ENCODE peak calls at places on chromosomes 2 and 18, in seven cellular contexts. H is stimulated activated CD8-positive, alpha-beta memory T cell treated with anti-CD3 and anti-CD28 coated beads, Interleukin-15, amount 100 ng/mL, for 1 hour; F is Panc1; K is OCI-LY7; T is GM12865; D is T-helper 1 cell; E is Kasumi-1. J is an unnamed sample.

GRCh38 chr2:134337617-134338016 is 83.7 kb downstream of the MGAT5 start:
- DNase-seq in H (no peak), F (no peak), K (no peak), T (no peak), D (no peak), E (no peak), J (no peak)

GRCh38 chr2:71253476-71253875 is 26.6 kb upstream of the PAIP2B start:
- DNase-seq in H (no peak), F (no peak), K (no peak), T (no peak), D (no peak), E (no peak), J (no peak)

GRCh38 chr2:64295326-64296149 is 151.3 kb upstream of the PELI1 start:
- DNase-seq in H (no peak), F (no peak), K (no peak), T (peak; percentile 53), D (no peak), E (no peak), J (no peak)

GRCh38 chr2:88919087-88919738 is 227.7 kb downstream of the RPIA start:
- DNase-seq in H (no peak), F (no peak), K (no peak), T (peak; percentile 21), D (no peak), E (peak; percentile 62), J (no peak)

GRCh38 chr18:52402814-52403213 is 62.8 kb downstream of the DCC start:
- DNase-seq in H (no peak), F (no peak), K (no peak), T (no peak), D (no peak), E (no peak), J (no peak)

GRCh38 chr2:9665903-9666302 is 35.1 kb upstream of the YWHAQ start:
- DNase-seq in H (no peak), F (peak; percentile 82), K (no peak), T (no peak), D (no peak), E (no peak), J (no peak)

GRCh38 chr18:8635087-8635486 is 25.9 kb downstream of the RAB12 start:
- DNase-seq in H (no peak), F (no peak), K (no peak), T (no peak), D (no peak), E (no peak), J (no peak)

GRCh38 chr2:219632758-219633101 is 5.3 kb downstream of the SLC4A3 start:
- DNase-seq in H (no peak), F (no peak), K (no peak), T (no peak), D (no peak), E (no peak), J (no peak)

GRCh38 chr2:230326453-230327417 is at the start of gene SP140L:
- DNase-seq in H (peak; percentile 54), F (peak; percentile 47), K (peak; percentile 84), T (peak; percentile 88), D (peak; percentile 74), E (peak; percentile 57), J (peak; percentile 84)

GRCh38 chr2:8525582-8526402 is 156.1 kb upstream of the ID2 start:
- DNase-seq in H (no peak), F (no peak), K (peak; percentile 82), T (peak; percentile 95), D (no peak), E (peak; percentile 44), J (no peak)

GRCh38 chr18:79374408-79375171 is 21.1 kb upstream of the NFATC1 start:
- DNase-seq in H (no peak), F (no peak), K (no peak), T (peak; percentile 60), D (no peak), E (no peak), J (no peak)